ENCODE peak calls at places on chromosomes 5 and 9, in nine cellular contexts. U is HS-5, A is IMR-90, R is GM19239, G is activated T-cell treated with anti-CD3 and anti-CD28 coated beads for 4 hours, E is COLO829, C is EL, B is AG08396, P is AG04450. H is an unnamed sample.

GRCh38 chr5:132132138-132132537 is 58.5 kb downstream of the CSF2 start:
- DNase-seq in U (no peak), A (no peak), R (no peak), G (no peak), E (no peak), C (no peak), B (no peak), P (peak), H (no peak)

GRCh38 chr5:173823274-173823644 is 64.9 kb upstream of the CPEB4 start:
- DNase-seq in U (no peak), A (no peak), R (no peak), G (no peak), E (no peak), C (no peak), B (no peak), P (no peak), H (no peak)

GRCh38 chr5:55540024-55540423 is 5.3 kb upstream of the PLPP1 start:
- DNase-seq in U (peak), A (peak), R (no peak), G (no peak), E (no peak), C (peak), B (peak), P (no peak), H (no peak)

GRCh38 chr5:53820119-53820801 is 259.8 kb downstream of the NDUFS4 start:
- DNase-seq in U (no peak), A (no peak), R (no peak), G (no peak), E (no peak), C (no peak), B (no peak), P (no peak), H (no peak)

GRCh38 chr5:65262094-65262493 is 219.6 kb downstream of the ADAMTS6 start:
- DNase-seq in U (no peak), A (no peak), R (no peak), G (no peak), E (no peak), C (peak), B (peak), P (no peak), H (no peak)

GRCh38 chr5:128965011-128965637 is at the start of gene SLC27A6:
- DNase-seq in U (no peak), A (no peak), R (no peak), G (no peak), E (no peak), C (no peak), B (peak), P (no peak), H (peak)

GRCh38 chr5:17190242-17190778 is 27.1 kb upstream of the BASP1 start:
- DNase-seq in U (peak), A (peak), R (no peak), G (no peak), E (peak), C (peak), B (no peak), P (peak), H (no peak)

GRCh38 chr5:5523066-5523505 is 100.6 kb downstream of the ICE1 start:
- DNase-seq in U (peak), A (peak), R (peak), G (peak), E (no peak), C (peak), B (no peak), P (no peak), H (no peak)

GRCh38 chr5:172283862-172284274 is 304 bp upstream of the UBTD2 start:
- DNase-seq in U (no peak), A (peak), R (peak), G (peak), E (peak), C (peak), B (peak), P (no peak), H (peak)

GRCh38 chr5:5141011-5141599 is 975 bp downstream of the ADAMTS16 start:
- DNase-seq in U (no peak), A (no peak), R (no peak), G (no peak), E (no peak), C (no peak), B (no peak), P (no peak), H (no peak)

GRCh38 chr5:44681906-44682305 is 126.8 kb upstream of the MRPS30 start:
- DNase-seq in U (no peak), A (no peak), R (no peak), G (no peak), E (no peak), C (no peak), B (no peak), P (no peak), H (no peak)

GRCh38 chr9:92234503-92234902 is 59.0 kb downstream of the IARS1 start:
- DNase-seq in U (no peak), A (no peak), R (no peak), G (no peak), E (no peak), C (no peak), B (no peak), P (no peak), H (no peak)

GRCh38 chr5:131265318-131265803 is 1.5 kb downstream of the CDC42SE2 start:
- DNase-seq in U (no peak), A (peak), R (no peak), G (no peak), E (no peak), C (peak), B (no peak), P (no peak), H (no peak)

GRCh38 chr9:79695531-79696218 is 123.9 kb downstream of the TLE4 start:
- DNase-seq in U (no peak), A (no peak), R (no peak), G (no peak), E (no peak), C (no peak), B (no peak), P (no peak), H (no peak)

GRCh38 chr5:125865166-125865815 is 557.9 kb upstream of the GRAMD2B start:
- DNase-seq in U (peak), A (peak), R (no peak), G (no peak), E (peak), C (peak), B (no peak), P (no peak), H (no peak)

GRCh38 chr5:96075579-96076289 is 114.1 kb upstream of the ELL2 start:
- DNase-seq in U (no peak), A (no peak), R (no peak), G (no peak), E (no peak), C (no peak), B (no peak), P (no peak), H (no peak)

GRCh38 chr9:99038396-99038795 is 66.5 kb upstream of the TGFBR1 start:
- DNase-seq in U (no peak), A (no peak), R (no peak), G (no peak), E (no peak), C (no peak), B (no peak), P (no peak), H (no peak)

GRCh38 chr9:126372716-126373115 is 46.1 kb downstream of the MVB12B start:
- DNase-seq in U (no peak), A (no peak), R (no peak), G (no peak), E (no peak), C (peak), B (no peak), P (no peak), H (no peak)

GRCh38 chr5:41345295-41345694 is 132.0 kb upstream of the C6 start:
- DNase-seq in U (no peak), A (no peak), R (no peak), G (no peak), E (peak), C (no peak), B (no peak), P (no peak), H (no peak)

GRCh38 chr5:73378070-73378469 is 70.5 kb downstream of the FOXD1 start:
- DNase-seq in U (no peak), A (peak), R (no peak), G (no peak), E (no peak), C (no peak), B (no peak), P (no peak), H (no peak)

GRCh38 chr5:57184322-57184721 is 10.5 kb downstream of the GPBP1 start:
- DNase-seq in U (no peak), A (no peak), R (no peak), G (no peak), E (no peak), C (no peak), B (no peak), P (no peak), H (no peak)

GRCh38 chr9:13269589-13270452 is 9.7 kb downstream of the MPDZ start:
- DNase-seq in U (no peak), A (no peak), R (no peak), G (no peak), E (no peak), C (no peak), B (no peak), P (no peak), H (no peak)

GRCh38 chr5:166648736-166649135 is 1642.7 kb upstream of the WWC1 start:
- DNase-seq in U (no peak), A (no peak), R (no peak), G (no peak), E (no peak), C (no peak), B (no peak), P (no peak), H (no peak)

GRCh38 chr5:1725641-1726468 is 73.8 kb downstream of the MRPL36 start:
- DNase-seq in U (no peak), A (no peak), R (no peak), G (no peak), E (no peak), C (no peak), B (no peak), P (no peak), H (peak)

GRCh38 chr5:28254846-28255245 is 1216.5 kb upstream of the CDH9 start:
- DNase-seq in U (peak), A (no peak), R (no peak), G (no peak), E (no peak), C (no peak), B (no peak), P (no peak), H (no peak)

GRCh38 chr9:16442622-16443021 is 427.8 kb downstream of the BNC2 start:
- DNase-seq in U (no peak), A (peak), R (no peak), G (no peak), E (no peak), C (peak), B (no peak), P (no peak), H (no peak)

GRCh38 chr5:138257583-138257982 is 16.8 kb downstream of the GFRA3 start:
- DNase-seq in U (no peak), A (no peak), R (no peak), G (no peak), E (no peak), C (no peak), B (no peak), P (no peak), H (no peak)

GRCh38 chr5:28807230-28807629 is 1768.8 kb upstream of the CDH9 start:
- DNase-seq in U (peak), A (no peak), R (no peak), G (no peak), E (no peak), C (no peak), B (no peak), P (no peak), H (no peak)

GRCh38 chr5:74402553-74402952 is 238.0 kb downstream of the ENC1 start:
- DNase-seq in U (no peak), A (no peak), R (no peak), G (no peak), E (peak), C (no peak), B (no peak), P (no peak), H (no peak)

GRCh38 chr9:122103985-122104384 is 10.9 kb upstream of the TTLL11 start:
- DNase-seq in U (no peak), A (no peak), R (no peak), G (no peak), E (no peak), C (no peak), B (no peak), P (no peak), H (no peak)

GRCh38 chr5:176736271-176736965 is 73.9 kb upstream of the UNC5A start:
- DNase-seq in U (no peak), A (no peak), R (no peak), G (no peak), E (no peak), C (no peak), B (no peak), P (no peak), H (peak)

GRCh38 chr9:16191691-16192402 is 639.0 kb downstream of the CCDC171 start:
- DNase-seq in U (peak), A (peak), R (peak), G (no peak), E (peak), C (peak), B (peak), P (peak), H (peak)

GRCh38 chr5:136212252-136212721 is 19.3 kb upstream of the SMIM32 start:
- DNase-seq in U (no peak), A (peak), R (peak), G (no peak), E (peak), C (peak), B (peak), P (no peak), H (no peak)

GRCh38 chr9:116223926-116224325 is 70.3 kb downstream of the PAPPA start:
- DNase-seq in U (no peak), A (peak), R (no peak), G (no peak), E (no peak), C (no peak), B (no peak), P (no peak), H (no peak)